ENCODE peak calls at places on chromosomes 3 and 15, in four cellular contexts. F is fibroblast of lung, D is A673, R is Caco-2. G is an unnamed sample. For H3K4me1 and H3K27me3, the result is how much of the 10 kb centered on the place peaks cover.

GRCh38 chr15:68028137-68028771 is 25.9 kb upstream of the PIAS1 start:
- DNase-seq in D (no peak), F (no peak), R (no peak), G (no peak)

GRCh38 chr3:190444036-190444435 is 5.7 kb downstream of the TMEM207 start:
- DNase-seq in D (no peak), F (no peak), R (no peak), G (no peak)

GRCh38 chr3:69505770-69506407 is 120.0 kb upstream of the FRMD4B start:
- DNase-seq in F (peak), R (no peak), D (no peak), G (no peak)

GRCh38 chr15:66720206-66721010 is 18.4 kb downstream of the SMAD6 start:
- DNase-seq in D (no peak), R (no peak), F (peak), G (no peak)

GRCh38 chr3:128998532-128998931 is 2.6 kb upstream of the EFCC1 start:
- DNase-seq in F (no peak), D (no peak), R (no peak), G (no peak)

GRCh38 chr15:55256281-55257013 is 33.2 kb downstream of the RAB27A start:
- DNase-seq in F (peak), D (no peak), R (no peak), G (no peak)

GRCh38 chr3:129582799-129583198 is 23.7 kb downstream of the PLXND1 start:
- DNase-seq in R (no peak), F (no peak), D (no peak), G (no peak)

GRCh38 chr15:45425135-45425534 is 46.8 kb upstream of the GATM start:
- DNase-seq in D (peak), R (no peak), F (no peak), G (no peak)

GRCh38 chr3:38581774-38582173 is 67.7 kb downstream of the SCN5A start:
- DNase-seq in D (no peak), F (no peak), R (no peak), G (no peak)

GRCh38 chr3:106731230-106731629 is 646.0 kb upstream of the CCDC54 start:
- DNase-seq in R (no peak), F (no peak), D (no peak), G (no peak)

GRCh38 chr3:81886081-81886480 is 124.6 kb upstream of the GBE1 start:
- DNase-seq in R (no peak), F (peak), D (no peak), G (no peak)

DNA sequence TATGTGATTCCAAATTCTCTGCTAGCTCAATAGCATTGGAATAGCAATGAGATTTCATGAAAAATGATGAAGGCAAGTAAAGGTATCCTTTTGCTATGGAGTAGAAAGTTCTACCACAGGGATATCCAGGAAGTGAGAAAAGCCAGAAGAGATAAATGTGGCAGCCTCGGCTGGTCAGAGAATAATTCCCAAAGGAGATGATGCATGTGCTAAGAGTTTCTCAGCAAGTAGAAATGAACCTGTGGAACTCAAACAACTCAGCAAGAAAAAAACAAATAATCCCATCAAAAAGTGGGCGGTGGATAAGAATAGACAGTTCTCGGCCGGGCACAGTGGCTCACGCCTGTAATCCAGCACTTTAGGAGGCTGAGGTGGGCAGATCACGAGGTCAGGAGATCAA is 38.2 kb downstream of the ALS2CL start:
- DNase-seq in R (no peak), D (no peak), F (no peak), G (no peak)
- H3K4me1 ChIP-seq in R (under half), D (under half), F (under half), G (under half)

GRCh38 chr3:58639001-58639400 is 27.6 kb downstream of the FAM3D start:
- DNase-seq in D (no peak), F (peak), R (no peak), G (no peak)
- H3K27me3 ChIP-seq in D (under half), F (under half), R (under half), G (under half)

DNA sequence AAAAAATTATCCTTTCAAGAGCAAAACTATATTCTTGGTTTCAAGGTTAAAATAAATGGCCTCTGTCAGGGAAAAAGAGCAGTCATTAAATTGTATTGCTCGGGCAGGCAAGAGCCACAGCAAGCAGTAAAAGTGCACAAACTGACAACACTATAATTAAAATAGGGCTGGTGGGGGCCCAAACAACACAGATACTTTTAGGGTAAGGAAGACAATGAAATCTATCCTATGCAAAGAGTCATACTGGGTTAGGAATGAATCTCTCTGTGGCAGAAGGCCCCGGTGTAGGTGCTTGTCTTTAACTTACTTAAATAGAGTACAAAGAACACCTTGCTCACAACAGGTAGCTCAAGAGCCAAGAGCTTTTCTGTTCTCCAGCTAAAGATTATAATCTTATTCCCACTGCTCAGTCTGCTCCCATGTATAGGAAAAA is 94.7 kb downstream of the DLG1 start:
- DNase-seq in R (no peak), F (no peak), D (no peak), G (no peak)
- H3K4me3 ChIP-seq in R (no peak), F (no peak), D (no peak), G (no peak)

GRCh38 chr3:195897081-195897852 is 11.1 kb downstream of the TNK2 start:
- DNase-seq in F (peak), D (no peak), R (no peak), G (no peak)
- H3K4me1 ChIP-seq in F (under half), D (under half), R (under half), G (half or more)

GRCh38 chr3:155741598-155741997 is 3.3 kb downstream of the PLCH1 start:
- DNase-seq in F (no peak), D (no peak), R (no peak), G (no peak)
- H3K27me3 ChIP-seq in F (under half), D (under half), R (under half), G (under half)